ENCODE peak calls at places on chromosomes 13 and 19, in four cellular contexts. One of them, this sample, is unnamed.

GRCh38 chr19:39497850-39498261 is 891 bp upstream of the DLL3 start:
- DNase-seq in AG04449: no peak
- DNase-seq in thoracic aorta: no peak
- DNase-seq in Peyer's patch: peak
- DNase-seq in this sample: no peak

GRCh38 chr13:113036401-113036800 is 67.4 kb downstream of the MCF2L start:
- DNase-seq in AG04449: no peak
- DNase-seq in thoracic aorta: no peak
- DNase-seq in Peyer's patch: no peak
- DNase-seq in this sample: no peak

GRCh38 chr13:31495336-31495735 is 244.0 kb upstream of the RXFP2 start:
- DNase-seq in AG04449: no peak
- DNase-seq in thoracic aorta: no peak
- DNase-seq in Peyer's patch: no peak
- DNase-seq in this sample: no peak

GRCh38 chr13:33087091-33087490 is 70.9 kb downstream of the KL start:
- DNase-seq in AG04449: no peak
- DNase-seq in thoracic aorta: no peak
- DNase-seq in Peyer's patch: no peak
- DNase-seq in this sample: no peak

GRCh38 chr13:99686944-99687382 is 185.7 kb downstream of the TM9SF2 start:
- DNase-seq in AG04449: no peak
- DNase-seq in thoracic aorta: no peak
- DNase-seq in Peyer's patch: peak
- DNase-seq in this sample: no peak

GRCh38 chr13:103386341-103386740 is 320.1 kb upstream of the SLC10A2 start:
- DNase-seq in AG04449: no peak
- DNase-seq in thoracic aorta: no peak
- DNase-seq in Peyer's patch: no peak
- DNase-seq in this sample: peak

GRCh38 chr13:42707003-42707402 is 74.4 kb upstream of the FAM216B start:
- DNase-seq in AG04449: no peak
- DNase-seq in thoracic aorta: no peak
- DNase-seq in Peyer's patch: no peak
- DNase-seq in this sample: no peak

GRCh38 chr19:41030651-41031050 is 39.6 kb downstream of the CYP2B6 start:
- DNase-seq in AG04449: no peak
- DNase-seq in thoracic aorta: no peak
- DNase-seq in Peyer's patch: no peak
- DNase-seq in this sample: no peak

GRCh38 chr19:2422951-2423880 is 4.2 kb downstream of the TIMM13 start:
- DNase-seq in AG04449: no peak
- DNase-seq in thoracic aorta: no peak
- DNase-seq in Peyer's patch: no peak
- DNase-seq in this sample: no peak

GRCh38 chr19:2275588-2276428 is 6.2 kb downstream of the PEAK3 start:
- DNase-seq in AG04449: no peak
- DNase-seq in thoracic aorta: no peak
- DNase-seq in Peyer's patch: peak
- DNase-seq in this sample: no peak

GRCh38 chr19:34319785-34320184 is 45.2 kb upstream of the GPI start:
- DNase-seq in AG04449: no peak
- DNase-seq in thoracic aorta: peak
- DNase-seq in Peyer's patch: no peak
- DNase-seq in this sample: peak

GRCh38 chr13:113837554-113838355 is 26.1 kb downstream of the GAS6 start:
- DNase-seq in AG04449: peak
- DNase-seq in thoracic aorta: peak
- DNase-seq in Peyer's patch: peak
- DNase-seq in this sample: peak

GRCh38 chr19:18091217-18091608 is 4.5 kb upstream of the IL12RB1 start:
- DNase-seq in AG04449: no peak
- DNase-seq in thoracic aorta: no peak
- DNase-seq in Peyer's patch: no peak
- DNase-seq in this sample: no peak

GRCh38 chr19:28887920-28888618 is 324.9 kb downstream of the UQCRFS1 start:
- DNase-seq in AG04449: no peak
- DNase-seq in thoracic aorta: no peak
- DNase-seq in Peyer's patch: no peak
- DNase-seq in this sample: no peak

GRCh38 chr13:51978836-51979556 is 32.3 kb downstream of the ATP7B start:
- DNase-seq in AG04449: no peak
- DNase-seq in thoracic aorta: no peak
- DNase-seq in Peyer's patch: peak
- DNase-seq in this sample: no peak

GRCh38 chr19:41895745-41896580 is 13.0 kb downstream of the ARHGEF1 start:
- DNase-seq in AG04449: no peak
- DNase-seq in thoracic aorta: no peak
- DNase-seq in Peyer's patch: no peak
- DNase-seq in this sample: no peak

GRCh38 chr13:97434417-97435296 is 688 bp downstream of the RAP2A start:
- DNase-seq in AG04449: no peak
- DNase-seq in thoracic aorta: no peak
- DNase-seq in Peyer's patch: peak
- DNase-seq in this sample: no peak

GRCh38 chr19:6725513-6726231 is 5.2 kb upstream of the C3 start:
- DNase-seq in AG04449: no peak
- DNase-seq in thoracic aorta: no peak
- DNase-seq in Peyer's patch: no peak
- DNase-seq in this sample: no peak

GRCh38 chr13:32117696-32118095 is 86.1 kb downstream of the FRY start:
- DNase-seq in AG04449: no peak
- DNase-seq in thoracic aorta: peak
- DNase-seq in Peyer's patch: no peak
- DNase-seq in this sample: no peak

GRCh38 chr13:108328848-108329247 is 59.3 kb downstream of the TNFSF13B start:
- DNase-seq in AG04449: no peak
- DNase-seq in thoracic aorta: no peak
- DNase-seq in Peyer's patch: no peak
- DNase-seq in this sample: no peak

GRCh38 chr13:100040196-100040595 is 48.7 kb upstream of the PCCA start:
- DNase-seq in AG04449: no peak
- DNase-seq in thoracic aorta: no peak
- DNase-seq in Peyer's patch: no peak
- DNase-seq in this sample: no peak

GRCh38 chr13:48849515-48849914 is 126.2 kb upstream of the FNDC3A start:
- DNase-seq in AG04449: no peak
- DNase-seq in thoracic aorta: no peak
- DNase-seq in Peyer's patch: no peak
- DNase-seq in this sample: no peak

GRCh38 chr19:13633109-13633508 is 126.8 kb upstream of the CACNA1A start:
- DNase-seq in AG04449: peak
- DNase-seq in thoracic aorta: no peak
- DNase-seq in Peyer's patch: peak
- DNase-seq in this sample: no peak

GRCh38 chr13:55307909-55308308 is 1832.8 kb upstream of the PRR20A start:
- DNase-seq in AG04449: no peak
- DNase-seq in thoracic aorta: no peak
- DNase-seq in Peyer's patch: no peak
- DNase-seq in this sample: no peak

GRCh38 chr19:38433268-38433733 is at the start of gene RYR1:
- DNase-seq in AG04449: no peak
- DNase-seq in thoracic aorta: no peak
- DNase-seq in Peyer's patch: no peak
- DNase-seq in this sample: no peak

GRCh38 chr19:46537136-46538097 is 41.8 kb upstream of the PNMA8B start:
- DNase-seq in AG04449: no peak
- DNase-seq in thoracic aorta: no peak
- DNase-seq in Peyer's patch: peak
- DNase-seq in this sample: no peak

GRCh38 chr13:67554296-67554695 is 324.2 kb upstream of the PCDH9 start:
- DNase-seq in AG04449: no peak
- DNase-seq in thoracic aorta: no peak
- DNase-seq in Peyer's patch: no peak
- DNase-seq in this sample: no peak

GRCh38 chr13:113794764-113795173 is 35.7 kb downstream of the TMEM255B start:
- DNase-seq in AG04449: no peak
- DNase-seq in thoracic aorta: no peak
- DNase-seq in Peyer's patch: peak
- DNase-seq in this sample: no peak

GRCh38 chr13:31476753-31477152 is 262.6 kb upstream of the RXFP2 start:
- DNase-seq in AG04449: no peak
- DNase-seq in thoracic aorta: no peak
- DNase-seq in Peyer's patch: no peak
- DNase-seq in this sample: no peak

GRCh38 chr13:49356224-49356623 is 87.6 kb downstream of the CAB39L start:
- DNase-seq in AG04449: peak
- DNase-seq in thoracic aorta: no peak
- DNase-seq in Peyer's patch: no peak
- DNase-seq in this sample: peak

GRCh38 chr13:113726961-113727411 is 32.0 kb upstream of the TMEM255B start:
- DNase-seq in AG04449: no peak
- DNase-seq in thoracic aorta: no peak
- DNase-seq in Peyer's patch: peak
- DNase-seq in this sample: no peak

GRCh38 chr13:43424386-43424785 is 362.4 kb downstream of the ENOX1 start:
- DNase-seq in AG04449: no peak
- DNase-seq in thoracic aorta: no peak
- DNase-seq in Peyer's patch: no peak
- DNase-seq in this sample: no peak

GRCh38 chr19:28553764-28554163 is 659.2 kb downstream of the UQCRFS1 start:
- DNase-seq in AG04449: no peak
- DNase-seq in thoracic aorta: no peak
- DNase-seq in Peyer's patch: no peak
- DNase-seq in this sample: no peak

GRCh38 chr13:40190656-40191100 is 475.8 kb downstream of the FOXO1 start:
- DNase-seq in AG04449: peak
- DNase-seq in thoracic aorta: no peak
- DNase-seq in Peyer's patch: no peak
- DNase-seq in this sample: peak

GRCh38 chr19:35318679-35319448 is 10.1 kb upstream of the CD22 start:
- DNase-seq in AG04449: no peak
- DNase-seq in thoracic aorta: peak
- DNase-seq in Peyer's patch: no peak
- DNase-seq in this sample: no peak

GRCh38 chr13:27622102-27622820 is 569 bp downstream of the POLR1D start:
- DNase-seq in AG04449: no peak
- DNase-seq in thoracic aorta: no peak
- DNase-seq in Peyer's patch: no peak
- DNase-seq in this sample: no peak

This sample was measured in non-pigmented ciliary epithelial cell.